ENCODE peak calls at places on chromosomes 2 and 18, in seven cellular contexts. One of them, this sample, is unnamed.

GRCh38 chr18:44729631-44730101 is 49.0 kb downstream of the SETBP1 start:
- DNase-seq in keratinocyte: no peak
- DNase-seq in AG04450: peak
- DNase-seq in DND-41: peak
- DNase-seq in CD8-positive, alpha-beta T cell: peak
- DNase-seq in transverse colon: no peak
- DNase-seq in upper lobe of right lung: no peak
- DNase-seq in this sample: no peak

GRCh38 chr18:10101729-10102128 is 187.9 kb downstream of the VAPA start:
- DNase-seq in keratinocyte: no peak
- DNase-seq in AG04450: no peak
- DNase-seq in transverse colon: no peak
- DNase-seq in CD8-positive, alpha-beta T cell: no peak
- DNase-seq in DND-41: peak
- DNase-seq in upper lobe of right lung: no peak
- DNase-seq in this sample: no peak

GRCh38 chr2:196590286-196590685 is 49.2 kb upstream of the CCDC150 start:
- DNase-seq in CD8-positive, alpha-beta T cell: no peak
- DNase-seq in AG04450: no peak
- DNase-seq in keratinocyte: no peak
- DNase-seq in upper lobe of right lung: no peak
- DNase-seq in transverse colon: no peak
- DNase-seq in DND-41: no peak
- DNase-seq in this sample: no peak

GRCh38 chr2:212919238-212919637 is 232.2 kb downstream of the IKZF2 start:
- DNase-seq in AG04450: no peak
- DNase-seq in keratinocyte: no peak
- DNase-seq in DND-41: no peak
- DNase-seq in transverse colon: no peak
- DNase-seq in upper lobe of right lung: no peak
- DNase-seq in CD8-positive, alpha-beta T cell: no peak
- DNase-seq in this sample: no peak

GRCh38 chr2:200466703-200467418 is 43.0 kb downstream of the KCTD18 start:
- DNase-seq in transverse colon: no peak
- DNase-seq in AG04450: no peak
- DNase-seq in keratinocyte: no peak
- DNase-seq in CD8-positive, alpha-beta T cell: peak
- DNase-seq in upper lobe of right lung: no peak
- DNase-seq in DND-41: no peak
- DNase-seq in this sample: no peak

GRCh38 chr18:28073658-28074057 is 103.3 kb downstream of the CDH2 start:
- DNase-seq in keratinocyte: no peak
- DNase-seq in AG04450: no peak
- DNase-seq in upper lobe of right lung: no peak
- DNase-seq in CD8-positive, alpha-beta T cell: no peak
- DNase-seq in DND-41: no peak
- DNase-seq in transverse colon: no peak
- DNase-seq in this sample: no peak

GRCh38 chr2:72994282-72994990 is 77.1 kb downstream of the SFXN5 start:
- DNase-seq in transverse colon: no peak
- DNase-seq in CD8-positive, alpha-beta T cell: no peak
- DNase-seq in keratinocyte: no peak
- DNase-seq in AG04450: no peak
- DNase-seq in DND-41: no peak
- DNase-seq in upper lobe of right lung: peak
- DNase-seq in this sample: no peak

GRCh38 chr18:4524096-4524495 is 69.0 kb upstream of the DLGAP1 start:
- DNase-seq in DND-41: no peak
- DNase-seq in transverse colon: no peak
- DNase-seq in keratinocyte: no peak
- DNase-seq in AG04450: no peak
- DNase-seq in CD8-positive, alpha-beta T cell: no peak
- DNase-seq in upper lobe of right lung: no peak
- DNase-seq in this sample: no peak

GRCh38 chr2:9547272-9547991 is 8.2 kb downstream of the ADAM17 start:
- DNase-seq in CD8-positive, alpha-beta T cell: no peak
- DNase-seq in transverse colon: no peak
- DNase-seq in AG04450: no peak
- DNase-seq in upper lobe of right lung: no peak
- DNase-seq in DND-41: no peak
- DNase-seq in keratinocyte: no peak
- DNase-seq in this sample: no peak

GRCh38 chr18:74299746-74300145 is 8.0 kb upstream of the CYB5A start:
- DNase-seq in keratinocyte: no peak
- DNase-seq in CD8-positive, alpha-beta T cell: no peak
- DNase-seq in upper lobe of right lung: no peak
- DNase-seq in AG04450: no peak
- DNase-seq in transverse colon: no peak
- DNase-seq in DND-41: no peak
- DNase-seq in this sample: no peak

GRCh38 chr2:28716265-28716865 is 35.3 kb upstream of the PPP1CB start:
- DNase-seq in upper lobe of right lung: no peak
- DNase-seq in transverse colon: peak
- DNase-seq in DND-41: no peak
- DNase-seq in keratinocyte: peak
- DNase-seq in AG04450: peak
- DNase-seq in CD8-positive, alpha-beta T cell: no peak
- DNase-seq in this sample: peak

GRCh38 chr18:48541026-48541746 is 2.4 kb downstream of the CTIF start:
- DNase-seq in keratinocyte: no peak
- DNase-seq in CD8-positive, alpha-beta T cell: no peak
- DNase-seq in upper lobe of right lung: peak
- DNase-seq in AG04450: no peak
- DNase-seq in transverse colon: peak
- DNase-seq in DND-41: no peak
- DNase-seq in this sample: no peak

GRCh38 chr2:132009177-132009873 is 152.4 kb downstream of the ANKRD30BL start:
- DNase-seq in transverse colon: no peak
- DNase-seq in AG04450: no peak
- DNase-seq in keratinocyte: no peak
- DNase-seq in DND-41: no peak
- DNase-seq in upper lobe of right lung: no peak
- DNase-seq in CD8-positive, alpha-beta T cell: no peak
- DNase-seq in this sample: no peak

GRCh38 chr2:143937563-143938346 is 582.2 kb downstream of the ZEB2 start:
- DNase-seq in DND-41: no peak
- DNase-seq in transverse colon: no peak
- DNase-seq in keratinocyte: no peak
- DNase-seq in CD8-positive, alpha-beta T cell: no peak
- DNase-seq in upper lobe of right lung: no peak
- DNase-seq in AG04450: no peak
- DNase-seq in this sample: no peak

GRCh38 chr2:234725528-234726264 is 226.1 kb upstream of the SH3BP4 start:
- DNase-seq in transverse colon: peak
- DNase-seq in keratinocyte: peak
- DNase-seq in DND-41: no peak
- DNase-seq in AG04450: no peak
- DNase-seq in CD8-positive, alpha-beta T cell: no peak
- DNase-seq in upper lobe of right lung: no peak
- DNase-seq in this sample: no peak

GRCh38 chr2:164782323-164782722 is 59.3 kb downstream of the COBLL1 start:
- DNase-seq in CD8-positive, alpha-beta T cell: no peak
- DNase-seq in AG04450: no peak
- DNase-seq in DND-41: no peak
- DNase-seq in upper lobe of right lung: no peak
- DNase-seq in keratinocyte: no peak
- DNase-seq in transverse colon: no peak
- DNase-seq in this sample: no peak

GRCh38 chr2:181607629-181608627 is 49.0 kb downstream of the CERKL start:
- DNase-seq in keratinocyte: no peak
- DNase-seq in upper lobe of right lung: no peak
- DNase-seq in CD8-positive, alpha-beta T cell: no peak
- DNase-seq in AG04450: no peak
- DNase-seq in DND-41: peak
- DNase-seq in transverse colon: no peak
- DNase-seq in this sample: no peak

GRCh38 chr2:71690231-71690834 is 237.0 kb downstream of the DYSF start:
- DNase-seq in upper lobe of right lung: peak
- DNase-seq in CD8-positive, alpha-beta T cell: no peak
- DNase-seq in DND-41: no peak
- DNase-seq in keratinocyte: no peak
- DNase-seq in AG04450: no peak
- DNase-seq in transverse colon: no peak
- DNase-seq in this sample: no peak

GRCh38 chr18:62957885-62958472 is 242.6 kb downstream of the PHLPP1 start:
- DNase-seq in upper lobe of right lung: no peak
- DNase-seq in DND-41: peak
- DNase-seq in CD8-positive, alpha-beta T cell: peak
- DNase-seq in keratinocyte: no peak
- DNase-seq in AG04450: no peak
- DNase-seq in transverse colon: peak
- DNase-seq in this sample: no peak

GRCh38 chr2:185456517-185456916 is 282.1 kb upstream of the FSIP2 start:
- DNase-seq in keratinocyte: peak
- DNase-seq in AG04450: no peak
- DNase-seq in CD8-positive, alpha-beta T cell: no peak
- DNase-seq in DND-41: no peak
- DNase-seq in transverse colon: no peak
- DNase-seq in upper lobe of right lung: no peak
- DNase-seq in this sample: no peak

GRCh38 chr2:71556811-71557210 is 103.5 kb downstream of the DYSF start:
- DNase-seq in transverse colon: no peak
- DNase-seq in AG04450: no peak
- DNase-seq in keratinocyte: no peak
- DNase-seq in upper lobe of right lung: no peak
- DNase-seq in DND-41: no peak
- DNase-seq in CD8-positive, alpha-beta T cell: no peak
- DNase-seq in this sample: no peak

GRCh38 chr2:28645553-28645952 is 106.1 kb upstream of the PPP1CB start:
- DNase-seq in AG04450: no peak
- DNase-seq in DND-41: no peak
- DNase-seq in keratinocyte: no peak
- DNase-seq in transverse colon: no peak
- DNase-seq in CD8-positive, alpha-beta T cell: no peak
- DNase-seq in upper lobe of right lung: no peak
- DNase-seq in this sample: no peak

GRCh38 chr2:232632904-232633412 is 446 bp upstream of the EFHD1 start:
- DNase-seq in upper lobe of right lung: no peak
- DNase-seq in CD8-positive, alpha-beta T cell: no peak
- DNase-seq in AG04450: no peak
- DNase-seq in keratinocyte: no peak
- DNase-seq in DND-41: no peak
- DNase-seq in transverse colon: peak
- DNase-seq in this sample: no peak

GRCh38 chr2:232633413-232634318 is at the start of gene EFHD1:
- DNase-seq in keratinocyte: peak
- DNase-seq in AG04450: no peak
- DNase-seq in CD8-positive, alpha-beta T cell: peak
- DNase-seq in transverse colon: peak
- DNase-seq in DND-41: no peak
- DNase-seq in upper lobe of right lung: peak
- DNase-seq in this sample: no peak

GRCh38 chr2:232629201-232629475 is 4.3 kb upstream of the EFHD1 start:
- DNase-seq in CD8-positive, alpha-beta T cell: no peak
- DNase-seq in AG04450: no peak
- DNase-seq in transverse colon: no peak
- DNase-seq in DND-41: no peak
- DNase-seq in keratinocyte: no peak
- DNase-seq in upper lobe of right lung: no peak
- DNase-seq in this sample: no peak

GRCh38 chr2:232634319-232635150 is 1.1 kb downstream of the EFHD1 start:
- DNase-seq in DND-41: no peak
- DNase-seq in upper lobe of right lung: no peak
- DNase-seq in CD8-positive, alpha-beta T cell: no peak
- DNase-seq in AG04450: no peak
- DNase-seq in keratinocyte: no peak
- DNase-seq in transverse colon: no peak
- DNase-seq in this sample: peak

GRCh38 chr2:232632229-232632903 is 1.0 kb upstream of the EFHD1 start:
- DNase-seq in keratinocyte: no peak
- DNase-seq in upper lobe of right lung: no peak
- DNase-seq in CD8-positive, alpha-beta T cell: no peak
- DNase-seq in DND-41: no peak
- DNase-seq in AG04450: no peak
- DNase-seq in transverse colon: no peak
- DNase-seq in this sample: no peak
- H3K4me3 ChIP-seq in keratinocyte: peak
- H3K4me3 ChIP-seq in upper lobe of right lung: peak
- H3K4me3 ChIP-seq in CD8-positive, alpha-beta T cell: peak
- H3K4me3 ChIP-seq in DND-41: no peak
- H3K4me3 ChIP-seq in AG04450: no peak
- H3K4me3 ChIP-seq in transverse colon: peak
- H3K4me3 ChIP-seq in this sample: peak

GRCh38 chr2:228401065-228401912 is 219.8 kb upstream of the SPHKAP start:
- DNase-seq in transverse colon: no peak
- DNase-seq in keratinocyte: no peak
- DNase-seq in upper lobe of right lung: no peak
- DNase-seq in AG04450: no peak
- DNase-seq in CD8-positive, alpha-beta T cell: no peak
- DNase-seq in DND-41: no peak
- DNase-seq in this sample: no peak
- TF ChIP-seq CTCF in transverse colon: no peak
- TF ChIP-seq CTCF in keratinocyte: no peak
- TF ChIP-seq CTCF in upper lobe of right lung: no peak
- TF ChIP-seq CTCF in AG04450: no peak
- TF ChIP-seq CTCF in CD8-positive, alpha-beta T cell: no peak
- TF ChIP-seq CTCF in DND-41: no peak
- TF ChIP-seq CTCF in this sample: no peak

GRCh38 chr18:59620381-59620780 is 76.8 kb downstream of the CCBE1 start:
- DNase-seq in DND-41: no peak
- DNase-seq in CD8-positive, alpha-beta T cell: no peak
- DNase-seq in keratinocyte: no peak
- DNase-seq in transverse colon: no peak
- DNase-seq in upper lobe of right lung: no peak
- DNase-seq in AG04450: no peak
- DNase-seq in this sample: no peak

GRCh38 chr18:59624384-59624760 is 72.9 kb downstream of the CCBE1 start:
- DNase-seq in DND-41: no peak
- DNase-seq in CD8-positive, alpha-beta T cell: no peak
- DNase-seq in transverse colon: no peak
- DNase-seq in AG04450: no peak
- DNase-seq in keratinocyte: no peak
- DNase-seq in upper lobe of right lung: no peak
- DNase-seq in this sample: no peak

GRCh38 chr18:59627414-59627813 is 69.8 kb downstream of the CCBE1 start:
- DNase-seq in transverse colon: no peak
- DNase-seq in AG04450: no peak
- DNase-seq in DND-41: no peak
- DNase-seq in upper lobe of right lung: no peak
- DNase-seq in CD8-positive, alpha-beta T cell: no peak
- DNase-seq in keratinocyte: no peak
- DNase-seq in this sample: no peak

GRCh38 chr18:59621027-59621426 is 76.2 kb downstream of the CCBE1 start:
- DNase-seq in DND-41: peak
- DNase-seq in transverse colon: no peak
- DNase-seq in keratinocyte: peak
- DNase-seq in CD8-positive, alpha-beta T cell: no peak
- DNase-seq in upper lobe of right lung: no peak
- DNase-seq in AG04450: no peak
- DNase-seq in this sample: no peak

GRCh38 chr18:59623456-59624383 is 73.5 kb downstream of the CCBE1 start:
- DNase-seq in DND-41: no peak
- DNase-seq in CD8-positive, alpha-beta T cell: no peak
- DNase-seq in transverse colon: no peak
- DNase-seq in AG04450: no peak
- DNase-seq in keratinocyte: no peak
- DNase-seq in upper lobe of right lung: no peak
- DNase-seq in this sample: no peak
- H3K4me3 ChIP-seq in DND-41: no peak
- H3K4me3 ChIP-seq in CD8-positive, alpha-beta T cell: no peak
- H3K4me3 ChIP-seq in transverse colon: no peak
- H3K4me3 ChIP-seq in AG04450: no peak
- H3K4me3 ChIP-seq in keratinocyte: no peak
- H3K4me3 ChIP-seq in upper lobe of right lung: no peak
- H3K4me3 ChIP-seq in this sample: no peak

GRCh38 chr2:134466141-134466540 is 212.3 kb downstream of the MGAT5 start:
- DNase-seq in CD8-positive, alpha-beta T cell: peak
- DNase-seq in transverse colon: no peak
- DNase-seq in DND-41: peak
- DNase-seq in upper lobe of right lung: no peak
- DNase-seq in AG04450: no peak
- DNase-seq in keratinocyte: peak
- DNase-seq in this sample: no peak
- TF ChIP-seq CTCF in CD8-positive, alpha-beta T cell: no peak
- TF ChIP-seq CTCF in transverse colon: no peak
- TF ChIP-seq CTCF in DND-41: peak
- TF ChIP-seq CTCF in upper lobe of right lung: peak
- TF ChIP-seq CTCF in AG04450: no peak
- TF ChIP-seq CTCF in keratinocyte: peak
- TF ChIP-seq CTCF in this sample: peak

This sample was measured in epithelial cell of proximal tubule.